ENCODE peak calls at places on chromosomes 7 and 10, in seven cellular contexts. One of them, this sample, is unnamed.

GRCh38 chr7:120996333-120996982 is 7.9 kb downstream of the CPED1 start:
- DNase-seq in mesenchymal stem cell: peak
- DNase-seq in neuronal stem cell: no peak
- DNase-seq in H1: no peak
- DNase-seq in H9: no peak
- DNase-seq in trophoblast cell: no peak
- DNase-seq in mesendoderm: no peak
- DNase-seq in this sample: peak

GRCh38 chr7:111591-111990 is 80.8 kb upstream of the FAM20C start:
- DNase-seq in mesenchymal stem cell: no peak
- DNase-seq in neuronal stem cell: no peak
- DNase-seq in mesendoderm: no peak
- DNase-seq in H9: no peak
- DNase-seq in H1: no peak
- DNase-seq in trophoblast cell: no peak
- DNase-seq in this sample: no peak

GRCh38 chr7:74262639-74263398 is 8.6 kb upstream of the RFC2 start:
- DNase-seq in H9: no peak
- DNase-seq in mesenchymal stem cell: no peak
- DNase-seq in H1: no peak
- DNase-seq in neuronal stem cell: no peak
- DNase-seq in trophoblast cell: no peak
- DNase-seq in mesendoderm: no peak
- DNase-seq in this sample: no peak

GRCh38 chr10:60237977-60238376 is 151.7 kb downstream of the ANK3 start:
- DNase-seq in mesenchymal stem cell: no peak
- DNase-seq in neuronal stem cell: no peak
- DNase-seq in H1: no peak
- DNase-seq in trophoblast cell: no peak
- DNase-seq in H9: no peak
- DNase-seq in mesendoderm: no peak
- DNase-seq in this sample: peak

GRCh38 chr10:986137-986825 is 2.0 kb upstream of the GTPBP4 start:
- DNase-seq in mesendoderm: no peak
- DNase-seq in H9: no peak
- DNase-seq in trophoblast cell: peak
- DNase-seq in mesenchymal stem cell: peak
- DNase-seq in neuronal stem cell: no peak
- DNase-seq in H1: no peak
- DNase-seq in this sample: peak

GRCh38 chr7:131103997-131104396 is 223.7 kb upstream of the MKLN1 start:
- DNase-seq in trophoblast cell: peak
- DNase-seq in H9: no peak
- DNase-seq in mesendoderm: no peak
- DNase-seq in mesenchymal stem cell: peak
- DNase-seq in H1: no peak
- DNase-seq in neuronal stem cell: no peak
- DNase-seq in this sample: peak

GRCh38 chr10:28171468-28172235 is 131.2 kb downstream of the MPP7 start:
- DNase-seq in mesendoderm: peak
- DNase-seq in neuronal stem cell: no peak
- DNase-seq in H1: no peak
- DNase-seq in mesenchymal stem cell: no peak
- DNase-seq in H9: no peak
- DNase-seq in trophoblast cell: no peak
- DNase-seq in this sample: peak

GRCh38 chr7:47204709-47205108 is 377.2 kb downstream of the TNS3 start:
- DNase-seq in mesendoderm: no peak
- DNase-seq in H1: no peak
- DNase-seq in mesenchymal stem cell: no peak
- DNase-seq in trophoblast cell: no peak
- DNase-seq in neuronal stem cell: no peak
- DNase-seq in H9: no peak
- DNase-seq in this sample: no peak

GRCh38 chr7:151058766-151059361 is 525 bp upstream of the SLC4A2 start:
- DNase-seq in neuronal stem cell: no peak
- DNase-seq in mesenchymal stem cell: peak
- DNase-seq in mesendoderm: peak
- DNase-seq in trophoblast cell: no peak
- DNase-seq in H9: peak
- DNase-seq in H1: no peak
- DNase-seq in this sample: no peak

GRCh38 chr7:149741629-149742028 is 31.8 kb downstream of the ZNF467 start:
- DNase-seq in mesenchymal stem cell: no peak
- DNase-seq in H9: no peak
- DNase-seq in mesendoderm: no peak
- DNase-seq in trophoblast cell: no peak
- DNase-seq in neuronal stem cell: no peak
- DNase-seq in H1: no peak
- DNase-seq in this sample: no peak

GRCh38 chr10:91652364-91652763 is 19.5 kb upstream of the PPP1R3C start:
- DNase-seq in H9: no peak
- DNase-seq in trophoblast cell: peak
- DNase-seq in mesendoderm: peak
- DNase-seq in neuronal stem cell: no peak
- DNase-seq in mesenchymal stem cell: peak
- DNase-seq in H1: no peak
- DNase-seq in this sample: peak

GRCh38 chr7:95715274-95715673 is 57.1 kb upstream of the DYNC1I1 start:
- DNase-seq in trophoblast cell: no peak
- DNase-seq in mesendoderm: no peak
- DNase-seq in H1: no peak
- DNase-seq in mesenchymal stem cell: no peak
- DNase-seq in H9: no peak
- DNase-seq in neuronal stem cell: no peak
- DNase-seq in this sample: no peak

GRCh38 chr10:78121801-78122200 is 88.1 kb downstream of the RPS24 start:
- DNase-seq in neuronal stem cell: no peak
- DNase-seq in H1: no peak
- DNase-seq in mesendoderm: no peak
- DNase-seq in H9: no peak
- DNase-seq in mesenchymal stem cell: no peak
- DNase-seq in trophoblast cell: no peak
- DNase-seq in this sample: no peak

GRCh38 chr10:76299501-76299900 is 868.1 kb downstream of the LRMDA start:
- DNase-seq in H9: no peak
- DNase-seq in trophoblast cell: peak
- DNase-seq in neuronal stem cell: no peak
- DNase-seq in mesenchymal stem cell: no peak
- DNase-seq in mesendoderm: peak
- DNase-seq in H1: no peak
- DNase-seq in this sample: no peak

GRCh38 chr10:5651086-5651764 is 15.2 kb downstream of the ASB13 start:
- DNase-seq in H9: no peak
- DNase-seq in trophoblast cell: no peak
- DNase-seq in H1: no peak
- DNase-seq in neuronal stem cell: no peak
- DNase-seq in mesendoderm: no peak
- DNase-seq in mesenchymal stem cell: no peak
- DNase-seq in this sample: no peak

GRCh38 chr7:76220185-76221057 is 18.7 kb downstream of the SRRM3 start:
- DNase-seq in H1: peak
- DNase-seq in neuronal stem cell: peak
- DNase-seq in trophoblast cell: peak
- DNase-seq in H9: peak
- DNase-seq in mesenchymal stem cell: peak
- DNase-seq in mesendoderm: peak
- DNase-seq in this sample: peak

GRCh38 chr10:62002753-62003152 is 101.3 kb downstream of the ARID5B start:
- DNase-seq in H1: no peak
- DNase-seq in trophoblast cell: no peak
- DNase-seq in neuronal stem cell: no peak
- DNase-seq in H9: no peak
- DNase-seq in mesendoderm: no peak
- DNase-seq in mesenchymal stem cell: no peak
- DNase-seq in this sample: no peak

GRCh38 chr10:124717911-124718734 is 26.1 kb downstream of the FAM53B start:
- DNase-seq in H1: no peak
- DNase-seq in H9: no peak
- DNase-seq in mesenchymal stem cell: peak
- DNase-seq in mesendoderm: no peak
- DNase-seq in neuronal stem cell: no peak
- DNase-seq in trophoblast cell: no peak
- DNase-seq in this sample: no peak

GRCh38 chr10:33189373-33189772 is 145.1 kb downstream of the NRP1 start:
- DNase-seq in trophoblast cell: no peak
- DNase-seq in H9: no peak
- DNase-seq in mesenchymal stem cell: no peak
- DNase-seq in neuronal stem cell: no peak
- DNase-seq in mesendoderm: no peak
- DNase-seq in H1: no peak
- DNase-seq in this sample: no peak

GRCh38 chr7:45922810-45923209 is 1.7 kb upstream of the IGFBP3 start:
- DNase-seq in H9: no peak
- DNase-seq in trophoblast cell: no peak
- DNase-seq in neuronal stem cell: no peak
- DNase-seq in mesendoderm: peak
- DNase-seq in mesenchymal stem cell: peak
- DNase-seq in H1: no peak
- DNase-seq in this sample: no peak
- H2BK120ac ChIP-seq in H9: no peak
- H2BK120ac ChIP-seq in trophoblast cell: peak
- H2BK120ac ChIP-seq in neuronal stem cell: no peak
- H2BK120ac ChIP-seq in mesendoderm: no peak
- H2BK120ac ChIP-seq in mesenchymal stem cell: peak
- H2BK120ac ChIP-seq in H1: peak
- H2BK120ac ChIP-seq in this sample: peak

GRCh38 chr7:137968890-137969289 is 33.0 kb downstream of the CREB3L2 start:
- DNase-seq in mesenchymal stem cell: no peak
- DNase-seq in H1: no peak
- DNase-seq in H9: no peak
- DNase-seq in neuronal stem cell: no peak
- DNase-seq in trophoblast cell: no peak
- DNase-seq in mesendoderm: no peak
- DNase-seq in this sample: no peak

GRCh38 chr7:137966636-137967142 is 35.2 kb downstream of the CREB3L2 start:
- DNase-seq in H9: no peak
- DNase-seq in mesendoderm: no peak
- DNase-seq in mesenchymal stem cell: no peak
- DNase-seq in neuronal stem cell: no peak
- DNase-seq in H1: no peak
- DNase-seq in trophoblast cell: no peak
- DNase-seq in this sample: no peak

GRCh38 chr7:137970263-137970975 is 31.5 kb downstream of the CREB3L2 start:
- DNase-seq in H9: no peak
- DNase-seq in neuronal stem cell: no peak
- DNase-seq in H1: no peak
- DNase-seq in trophoblast cell: peak
- DNase-seq in mesendoderm: no peak
- DNase-seq in mesenchymal stem cell: peak
- DNase-seq in this sample: peak

GRCh38 chr7:137967143-137968018 is 34.5 kb downstream of the CREB3L2 start:
- DNase-seq in neuronal stem cell: no peak
- DNase-seq in H1: no peak
- DNase-seq in mesendoderm: peak
- DNase-seq in mesenchymal stem cell: peak
- DNase-seq in H9: peak
- DNase-seq in trophoblast cell: peak
- DNase-seq in this sample: peak

DNA sequence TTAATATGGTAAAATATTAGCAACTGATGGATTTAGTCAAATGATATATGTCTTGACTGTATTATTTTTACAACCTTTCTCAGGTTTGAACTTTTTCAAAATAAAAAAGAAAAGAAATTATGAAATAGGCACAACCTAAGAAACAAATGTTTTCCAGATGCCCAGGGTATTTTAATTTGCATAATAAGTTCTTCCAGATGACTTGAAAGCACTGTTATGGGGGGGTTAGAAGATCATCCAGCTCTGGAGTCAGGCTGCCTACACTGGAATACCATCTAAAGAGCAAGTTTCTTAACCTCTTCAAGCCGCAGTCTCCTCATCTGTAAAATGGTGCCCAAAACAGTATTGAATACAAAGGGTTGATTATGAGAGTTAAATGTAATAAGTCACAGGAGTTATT is 32.1 kb downstream of the CREB3L2 start:
- DNase-seq in H1: no peak
- DNase-seq in mesendoderm: no peak
- DNase-seq in trophoblast cell: no peak
- DNase-seq in H9: no peak
- DNase-seq in neuronal stem cell: no peak
- DNase-seq in mesenchymal stem cell: no peak
- DNase-seq in this sample: no peak
- H2BK120ac ChIP-seq in H1: no peak
- H2BK120ac ChIP-seq in mesendoderm: no peak
- H2BK120ac ChIP-seq in trophoblast cell: no peak
- H2BK120ac ChIP-seq in H9: no peak
- H2BK120ac ChIP-seq in neuronal stem cell: no peak
- H2BK120ac ChIP-seq in mesenchymal stem cell: no peak
- H2BK120ac ChIP-seq in this sample: peak

GRCh38 chr10:74480778-74481177 is 329.8 kb downstream of the ADK start:
- DNase-seq in mesenchymal stem cell: no peak
- DNase-seq in neuronal stem cell: no peak
- DNase-seq in mesendoderm: no peak
- DNase-seq in H1: no peak
- DNase-seq in trophoblast cell: no peak
- DNase-seq in H9: no peak
- DNase-seq in this sample: no peak
- H2BK120ac ChIP-seq in mesenchymal stem cell: no peak
- H2BK120ac ChIP-seq in neuronal stem cell: no peak
- H2BK120ac ChIP-seq in mesendoderm: no peak
- H2BK120ac ChIP-seq in H1: no peak
- H2BK120ac ChIP-seq in trophoblast cell: no peak
- H2BK120ac ChIP-seq in H9: no peak
- H2BK120ac ChIP-seq in this sample: no peak

GRCh38 chr10:12791728-12792127 is 209.8 kb downstream of the CCDC3 start:
- DNase-seq in mesendoderm: no peak
- DNase-seq in neuronal stem cell: no peak
- DNase-seq in trophoblast cell: no peak
- DNase-seq in H9: no peak
- DNase-seq in mesenchymal stem cell: no peak
- DNase-seq in H1: no peak
- DNase-seq in this sample: no peak

GRCh38 chr10:12790270-12790669 is 211.2 kb downstream of the CCDC3 start:
- DNase-seq in neuronal stem cell: no peak
- DNase-seq in H9: no peak
- DNase-seq in mesendoderm: no peak
- DNase-seq in mesenchymal stem cell: no peak
- DNase-seq in trophoblast cell: no peak
- DNase-seq in H1: no peak
- DNase-seq in this sample: no peak

GRCh38 chr10:12785338-12785934 is 216.1 kb downstream of the CCDC3 start:
- DNase-seq in mesenchymal stem cell: no peak
- DNase-seq in trophoblast cell: peak
- DNase-seq in H9: no peak
- DNase-seq in H1: no peak
- DNase-seq in mesendoderm: peak
- DNase-seq in neuronal stem cell: peak
- DNase-seq in this sample: no peak

GRCh38 chr10:12787297-12787696 is 214.2 kb downstream of the CCDC3 start:
- DNase-seq in H1: no peak
- DNase-seq in mesenchymal stem cell: no peak
- DNase-seq in neuronal stem cell: no peak
- DNase-seq in mesendoderm: no peak
- DNase-seq in trophoblast cell: no peak
- DNase-seq in H9: no peak
- DNase-seq in this sample: no peak

DNA sequence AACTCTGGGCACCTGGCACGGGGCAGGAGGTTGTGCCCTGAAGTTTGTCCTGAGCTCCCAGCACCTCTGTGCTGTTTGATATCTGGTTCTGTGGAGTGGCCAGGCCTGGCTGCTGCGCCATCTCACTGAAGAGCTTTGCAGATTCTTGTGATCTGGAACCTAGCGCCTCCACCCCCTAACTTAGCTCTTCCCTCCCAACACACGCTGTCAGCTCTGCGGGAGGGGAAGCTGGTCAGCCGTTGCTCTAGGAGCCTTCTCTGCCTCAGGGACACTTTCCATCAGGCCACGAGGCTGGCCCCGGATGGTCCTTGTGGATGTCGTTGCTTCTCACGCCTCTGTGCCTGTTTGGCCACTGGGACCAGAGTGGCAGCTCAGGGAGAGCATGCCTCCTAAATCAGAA is 213.2 kb downstream of the CCDC3 start:
- DNase-seq in neuronal stem cell: no peak
- DNase-seq in H9: no peak
- DNase-seq in trophoblast cell: no peak
- DNase-seq in mesendoderm: peak
- DNase-seq in mesenchymal stem cell: no peak
- DNase-seq in H1: no peak
- DNase-seq in this sample: no peak
- H2BK120ac ChIP-seq in neuronal stem cell: no peak
- H2BK120ac ChIP-seq in H9: no peak
- H2BK120ac ChIP-seq in trophoblast cell: no peak
- H2BK120ac ChIP-seq in mesendoderm: no peak
- H2BK120ac ChIP-seq in mesenchymal stem cell: no peak
- H2BK120ac ChIP-seq in H1: no peak
- H2BK120ac ChIP-seq in this sample: no peak

This sample was measured in IMR-90.